ENCODE peak calls at places on chromosome 10, in four cellular contexts. U is memory B cell, A is T-cell, M is SK-N-MC. E is an unnamed sample.

GRCh38 chr10:120392671-120393079 is 64.4 kb upstream of the PLPP4 start:
- DNase-seq in U (no peak), A (no peak), M (no peak), E (no peak)

GRCh38 chr10:126013489-126014281 is 117.3 kb downstream of the FANK1 start:
- DNase-seq in U (no peak), A (no peak), M (no peak), E (no peak)

GRCh38 chr10:31768467-31768866 is 160.2 kb downstream of the ARHGAP12 start:
- DNase-seq in U (no peak), A (no peak), M (no peak), E (no peak)

GRCh38 chr10:44956717-44957706 is 2.6 kb upstream of the RASSF4 start:
- DNase-seq in U (no peak), A (no peak), M (no peak), E (no peak)

GRCh38 chr10:7035111-7035761 is 375.6 kb downstream of the SFMBT2 start:
- DNase-seq in U (no peak), A (no peak), M (no peak), E (no peak)

GRCh38 chr10:113616244-113617074 is 47.4 kb downstream of the NRAP start:
- DNase-seq in U (no peak), A (no peak), M (no peak), E (no peak)

GRCh38 chr10:33274096-33274785 is 60.2 kb downstream of the NRP1 start:
- DNase-seq in U (no peak), A (no peak), M (no peak), E (no peak)

GRCh38 chr10:48444266-48444665 is 137.8 kb downstream of the MAPK8 start:
- DNase-seq in U (no peak), A (no peak), M (no peak), E (no peak)

GRCh38 chr10:130259380-130259779 is 123.2 kb downstream of the GLRX3 start:
- DNase-seq in U (no peak), A (no peak), M (no peak), E (no peak)

GRCh38 chr10:56881218-56881617 is 520.2 kb upstream of the ZWINT start:
- DNase-seq in U (no peak), A (no peak), M (no peak), E (no peak)

GRCh38 chr10:127151981-127152699 is 44.3 kb downstream of the INSYN2A start:
- DNase-seq in U (no peak), A (no peak), M (no peak), E (no peak)

GRCh38 chr10:15141136-15142067 is 27.1 kb downstream of the NMT2 start:
- DNase-seq in U (peak), A (no peak), M (no peak), E (peak)

GRCh38 chr10:113494736-113495135 is 58.1 kb upstream of the HABP2 start:
- DNase-seq in U (no peak), A (no peak), M (no peak), E (no peak)

GRCh38 chr10:120614685-120615084 is 157.7 kb downstream of the PLPP4 start:
- DNase-seq in U (no peak), A (no peak), M (no peak), E (no peak)

GRCh38 chr10:124597677-124598165 is 136.1 kb downstream of the LHPP start:
- DNase-seq in U (no peak), A (no peak), M (no peak), E (no peak)

GRCh38 chr10:79146611-79147130 is 77.9 kb downstream of the ZMIZ1 start:
- DNase-seq in U (no peak), A (no peak), M (no peak), E (no peak)

GRCh38 chr10:86652361-86653202 is 1.8 kb upstream of the OPN4 start:
- DNase-seq in U (no peak), A (no peak), M (no peak), E (no peak)

GRCh38 chr10:127048630-127049029 is 143.4 kb downstream of the DOCK1 start:
- DNase-seq in U (no peak), A (no peak), M (no peak), E (no peak)

GRCh38 chr10:21989453-21990154 is 13.9 kb downstream of the DNAJC1 start:
- DNase-seq in U (peak), A (no peak), M (no peak), E (peak)

GRCh38 chr10:43407148-43407575 is 1.8 kb downstream of the HNRNPF start:
- DNase-seq in U (peak), A (peak), M (no peak), E (peak)

GRCh38 chr10:6239213-6239991 is 36.7 kb downstream of the PFKFB3 start:
- DNase-seq in U (no peak), A (no peak), M (peak), E (peak)

GRCh38 chr10:103896225-103896624 is 21.8 kb downstream of the STN1 start:
- DNase-seq in U (no peak), A (no peak), M (no peak), E (no peak)

GRCh38 chr10:110755781-110756180 is 111.6 kb downstream of the RBM20 start:
- DNase-seq in U (no peak), A (no peak), M (no peak), E (no peak)

GRCh38 chr10:30645340-30645827 is 15.8 kb upstream of the LYZL2 start:
- DNase-seq in U (no peak), A (no peak), M (no peak), E (no peak)

GRCh38 chr10:122019414-122019975 is 30.5 kb downstream of the TACC2 start:
- DNase-seq in U (no peak), A (no peak), M (no peak), E (no peak)

GRCh38 chr10:86105640-86106039 is 261.0 kb downstream of the GRID1 start:
- DNase-seq in U (no peak), A (no peak), M (no peak), E (no peak)

E was measured in stimulated activated naive B cell treated with anti-CD40 and anti-IgM and Interleukin-4, amounts not matched to agents 10 μg/mL and 1 μg/mL and 100 μg/mL, for 72 hours.